ENCODE peak calls at places on chromosome 22, in five cellular contexts. O, Q, B, V and S are unnamed samples.
A peak's percentile ranks its signal among the peaks of the same experiment; 100 is the strongest.

GRCh38 chr22:46076651-46077339 is 73.5 kb upstream of the PPARA start:
- DNase-seq in O (no peak), Q (no peak), B (no peak), V (no peak), S (no peak)

GRCh38 chr22:44459041-44459440 is 39.0 kb downstream of the RTL6 start:
- DNase-seq in O (no peak), Q (no peak), B (no peak), V (no peak), S (peak; percentile 54)

GRCh38 chr22:46748948-46749681 is 11.1 kb upstream of the CERK start:
- DNase-seq in O (no peak), Q (no peak), B (peak; percentile 68), V (no peak), S (no peak)

GRCh38 chr22:45334528-45334927 is 24.8 kb downstream of the FAM118A start:
- DNase-seq in O (no peak), Q (no peak), B (no peak), V (no peak), S (no peak)

GRCh38 chr22:27615408-27615807 is 186.1 kb downstream of the MN1 start:
- DNase-seq in O (no peak), Q (no peak), B (no peak), V (no peak), S (no peak)

GRCh38 chr22:39821008-39821407 is 72.6 kb downstream of the ENTHD1 start:
- DNase-seq in O (no peak), Q (no peak), B (no peak), V (no peak), S (no peak)

GRCh38 chr22:30250713-30251267 is 4.2 kb upstream of the LIF start:
- DNase-seq in O (no peak), Q (no peak), B (no peak), V (no peak), S (no peak)

GRCh38 chr22:47356433-47357011 is 594.1 kb downstream of the TBC1D22A start:
- DNase-seq in O (no peak), Q (no peak), B (no peak), V (no peak), S (no peak)

GRCh38 chr22:50310209-50310722 is 2.8 kb upstream of the PLXNB2 start:
- DNase-seq in O (no peak), Q (no peak), B (no peak), V (no peak), S (no peak)